ENCODE peak calls at places on chromosome 17, in eight cellular contexts. One of them, this sample, is unnamed.

GRCh38 chr17:47265983-47266541 is 12.4 kb downstream of the ITGB3 start:
- DNase-seq in GM12864: no peak
- DNase-seq in mesothelial cell of epicardium: no peak
- DNase-seq in GM10248: no peak
- DNase-seq in astrocyte of the spinal cord: peak; percentile 85
- DNase-seq in fibroblast of lung: peak; percentile 85
- DNase-seq in astrocyte of the cerebellum: peak; percentile 96
- DNase-seq in GM23338: no peak
- DNase-seq in this sample: no peak

GRCh38 chr17:50056217-50056960 is 479 bp downstream of the ITGA3 start:
- DNase-seq in GM12864: no peak
- DNase-seq in mesothelial cell of epicardium: peak; percentile 62
- DNase-seq in GM10248: peak; percentile 79
- DNase-seq in astrocyte of the spinal cord: peak; percentile 74
- DNase-seq in fibroblast of lung: peak; percentile 69
- DNase-seq in astrocyte of the cerebellum: no peak
- DNase-seq in GM23338: peak; percentile 92
- DNase-seq in this sample: no peak

GRCh38 chr17:53736516-53737274 is 86.0 kb upstream of the KIF2B start:
- DNase-seq in GM12864: no peak
- DNase-seq in mesothelial cell of epicardium: no peak
- DNase-seq in GM10248: no peak
- DNase-seq in astrocyte of the spinal cord: no peak
- DNase-seq in fibroblast of lung: no peak
- DNase-seq in astrocyte of the cerebellum: no peak
- DNase-seq in GM23338: no peak
- DNase-seq in this sample: no peak

GRCh38 chr17:46738544-46738943 is 79.9 kb downstream of the WNT3 start:
- DNase-seq in GM12864: no peak
- DNase-seq in mesothelial cell of epicardium: no peak
- DNase-seq in GM10248: no peak
- DNase-seq in astrocyte of the spinal cord: no peak
- DNase-seq in fibroblast of lung: peak; percentile 47
- DNase-seq in astrocyte of the cerebellum: no peak
- DNase-seq in GM23338: no peak
- DNase-seq in this sample: no peak

GRCh38 chr17:83055911-83056582 is 23.4 kb upstream of the METRNL start:
- DNase-seq in GM12864: no peak
- DNase-seq in mesothelial cell of epicardium: no peak
- DNase-seq in GM10248: no peak
- DNase-seq in astrocyte of the spinal cord: peak; percentile 81
- DNase-seq in fibroblast of lung: peak; percentile 92
- DNase-seq in astrocyte of the cerebellum: peak; percentile 41
- DNase-seq in GM23338: no peak
- DNase-seq in this sample: no peak

GRCh38 chr17:78774956-78775571 is 7.0 kb downstream of the CYTH1 start:
- DNase-seq in GM12864: no peak
- DNase-seq in mesothelial cell of epicardium: no peak
- DNase-seq in GM10248: no peak
- DNase-seq in astrocyte of the spinal cord: no peak
- DNase-seq in fibroblast of lung: no peak
- DNase-seq in astrocyte of the cerebellum: no peak
- DNase-seq in GM23338: no peak
- DNase-seq in this sample: peak; percentile 64

GRCh38 chr17:40340327-40340726 is 24.2 kb downstream of the GJD3 start:
- DNase-seq in GM12864: no peak
- DNase-seq in mesothelial cell of epicardium: no peak
- DNase-seq in GM10248: no peak
- DNase-seq in astrocyte of the spinal cord: no peak
- DNase-seq in fibroblast of lung: no peak
- DNase-seq in astrocyte of the cerebellum: no peak
- DNase-seq in GM23338: no peak
- DNase-seq in this sample: no peak

GRCh38 chr17:8005357-8005756 is 2.9 kb downstream of the GUCY2D start:
- DNase-seq in GM12864: no peak
- DNase-seq in mesothelial cell of epicardium: no peak
- DNase-seq in GM10248: no peak
- DNase-seq in astrocyte of the spinal cord: no peak
- DNase-seq in fibroblast of lung: peak; percentile 44
- DNase-seq in astrocyte of the cerebellum: no peak
- DNase-seq in GM23338: no peak
- DNase-seq in this sample: no peak

GRCh38 chr17:58156839-58157803 is 8.9 kb downstream of the OR4D1 start:
- DNase-seq in GM12864: no peak
- DNase-seq in mesothelial cell of epicardium: no peak
- DNase-seq in GM10248: no peak
- DNase-seq in astrocyte of the spinal cord: no peak
- DNase-seq in fibroblast of lung: peak; percentile 9
- DNase-seq in astrocyte of the cerebellum: no peak
- DNase-seq in GM23338: peak; percentile 87
- DNase-seq in this sample: peak; percentile 54

GRCh38 chr17:59620518-59621259 is 994 bp downstream of the CLTC start:
- DNase-seq in GM12864: peak; percentile 38
- DNase-seq in mesothelial cell of epicardium: no peak
- DNase-seq in GM10248: peak; percentile 51
- DNase-seq in astrocyte of the spinal cord: peak; percentile 32
- DNase-seq in fibroblast of lung: peak; percentile 33
- DNase-seq in astrocyte of the cerebellum: no peak
- DNase-seq in GM23338: peak; percentile 50
- DNase-seq in this sample: peak; percentile 29

GRCh38 chr17:28252436-28252835 is 66.6 kb upstream of the TMEM97 start:
- DNase-seq in GM12864: no peak
- DNase-seq in mesothelial cell of epicardium: no peak
- DNase-seq in GM10248: no peak
- DNase-seq in astrocyte of the spinal cord: peak; percentile 11
- DNase-seq in fibroblast of lung: peak; percentile 63
- DNase-seq in astrocyte of the cerebellum: no peak
- DNase-seq in GM23338: no peak
- DNase-seq in this sample: no peak

GRCh38 chr17:14818469-14818868 is 446.7 kb downstream of the PMP22 start:
- DNase-seq in GM12864: no peak
- DNase-seq in mesothelial cell of epicardium: no peak
- DNase-seq in GM10248: no peak
- DNase-seq in astrocyte of the spinal cord: no peak
- DNase-seq in fibroblast of lung: no peak
- DNase-seq in astrocyte of the cerebellum: no peak
- DNase-seq in GM23338: no peak
- DNase-seq in this sample: no peak

GRCh38 chr17:50279639-50280038 is 5.4 kb downstream of the TMEM92 start:
- DNase-seq in GM12864: no peak
- DNase-seq in mesothelial cell of epicardium: no peak
- DNase-seq in GM10248: no peak
- DNase-seq in astrocyte of the spinal cord: no peak
- DNase-seq in fibroblast of lung: no peak
- DNase-seq in astrocyte of the cerebellum: no peak
- DNase-seq in GM23338: no peak
- DNase-seq in this sample: no peak

GRCh38 chr17:41324180-41325075 is 8.9 kb upstream of the KRTAP17-1 start:
- DNase-seq in GM12864: no peak
- DNase-seq in mesothelial cell of epicardium: no peak
- DNase-seq in GM10248: no peak
- DNase-seq in astrocyte of the spinal cord: no peak
- DNase-seq in fibroblast of lung: no peak
- DNase-seq in astrocyte of the cerebellum: no peak
- DNase-seq in GM23338: peak; percentile 79
- DNase-seq in this sample: no peak

GRCh38 chr17:5592382-5592781 is 8.1 kb upstream of the NLRP1 start:
- DNase-seq in GM12864: no peak
- DNase-seq in mesothelial cell of epicardium: no peak
- DNase-seq in GM10248: peak; percentile 51
- DNase-seq in astrocyte of the spinal cord: peak; percentile 62
- DNase-seq in fibroblast of lung: peak; percentile 27
- DNase-seq in astrocyte of the cerebellum: peak; percentile 45
- DNase-seq in GM23338: peak; percentile 84
- DNase-seq in this sample: no peak

GRCh38 chr17:48025904-48026502 is 11.6 kb downstream of the COPZ2 start:
- DNase-seq in GM12864: no peak
- DNase-seq in mesothelial cell of epicardium: no peak
- DNase-seq in GM10248: no peak
- DNase-seq in astrocyte of the spinal cord: peak; percentile 25
- DNase-seq in fibroblast of lung: no peak
- DNase-seq in astrocyte of the cerebellum: no peak
- DNase-seq in GM23338: peak; percentile 26
- DNase-seq in this sample: no peak

GRCh38 chr17:47917581-47917980 is 21.5 kb downstream of the SP2 start:
- DNase-seq in GM12864: no peak
- DNase-seq in mesothelial cell of epicardium: no peak
- DNase-seq in GM10248: no peak
- DNase-seq in astrocyte of the spinal cord: no peak
- DNase-seq in fibroblast of lung: no peak
- DNase-seq in astrocyte of the cerebellum: no peak
- DNase-seq in GM23338: no peak
- DNase-seq in this sample: no peak

GRCh38 chr17:7184091-7184488 is 4.9 kb upstream of the ASGR1 start:
- DNase-seq in GM12864: no peak
- DNase-seq in mesothelial cell of epicardium: no peak
- DNase-seq in GM10248: no peak
- DNase-seq in astrocyte of the spinal cord: no peak
- DNase-seq in fibroblast of lung: no peak
- DNase-seq in astrocyte of the cerebellum: no peak
- DNase-seq in GM23338: no peak
- DNase-seq in this sample: no peak

GRCh38 chr17:62720126-62720850 is 87.8 kb downstream of the MARCHF10 start:
- DNase-seq in GM12864: peak; percentile 41
- DNase-seq in mesothelial cell of epicardium: no peak
- DNase-seq in GM10248: no peak
- DNase-seq in astrocyte of the spinal cord: no peak
- DNase-seq in fibroblast of lung: peak; percentile 42
- DNase-seq in astrocyte of the cerebellum: no peak
- DNase-seq in GM23338: peak; percentile 66
- DNase-seq in this sample: no peak
- TF ChIP-seq CTCF in GM12864: peak; percentile 38
- TF ChIP-seq CTCF in mesothelial cell of epicardium: no peak
- TF ChIP-seq CTCF in GM10248: no peak
- TF ChIP-seq CTCF in astrocyte of the spinal cord: peak; percentile 32
- TF ChIP-seq CTCF in fibroblast of lung: no peak
- TF ChIP-seq CTCF in astrocyte of the cerebellum: peak; percentile 39
- TF ChIP-seq CTCF in GM23338: peak; percentile 29
- TF ChIP-seq CTCF in this sample: no peak

DNA sequence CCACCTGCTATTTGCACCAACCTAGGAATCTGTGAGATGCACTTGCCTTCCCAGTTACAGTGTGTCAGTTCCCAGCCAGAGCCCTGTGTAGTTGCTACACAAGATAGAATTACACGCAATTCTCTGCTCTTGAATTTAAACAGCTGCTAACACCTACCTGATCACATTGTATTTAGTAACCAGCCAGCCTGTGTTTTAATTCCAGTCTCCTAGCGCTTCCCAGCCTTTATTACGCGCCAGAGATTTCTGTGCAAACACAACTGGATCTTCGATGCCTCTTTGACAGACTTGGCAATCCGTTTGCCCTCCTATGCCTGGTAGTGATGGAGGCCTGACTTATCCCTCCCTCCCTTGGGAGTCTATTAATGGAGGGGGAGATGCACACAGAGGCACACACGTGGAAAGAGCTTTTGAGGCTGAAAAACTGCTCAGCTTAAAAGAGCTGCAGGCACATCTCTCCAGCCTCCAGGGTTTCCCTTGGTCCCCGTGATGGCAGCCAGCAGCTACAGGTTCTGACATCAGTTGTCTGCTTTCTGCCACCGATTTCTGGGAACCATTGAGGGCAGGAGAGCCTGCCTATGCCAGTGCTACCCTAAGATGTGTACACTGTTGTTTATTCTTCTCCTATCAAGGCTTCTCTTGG is 98.0 kb upstream of the SEC14L1 start:
- DNase-seq in GM12864: no peak
- DNase-seq in mesothelial cell of epicardium: no peak
- DNase-seq in GM10248: no peak
- DNase-seq in astrocyte of the spinal cord: no peak
- DNase-seq in fibroblast of lung: no peak
- DNase-seq in astrocyte of the cerebellum: no peak
- DNase-seq in GM23338: no peak
- DNase-seq in this sample: no peak
- TF ChIP-seq CTCF in GM12864: no peak
- TF ChIP-seq CTCF in mesothelial cell of epicardium: no peak
- TF ChIP-seq CTCF in GM10248: no peak
- TF ChIP-seq CTCF in astrocyte of the spinal cord: no peak
- TF ChIP-seq CTCF in fibroblast of lung: no peak
- TF ChIP-seq CTCF in astrocyte of the cerebellum: no peak
- TF ChIP-seq CTCF in GM23338: no peak
- TF ChIP-seq CTCF in this sample: no peak

GRCh38 chr17:74963656-74964055 is 8.9 kb downstream of the HID1 start:
- DNase-seq in GM12864: no peak
- DNase-seq in mesothelial cell of epicardium: no peak
- DNase-seq in GM10248: no peak
- DNase-seq in astrocyte of the spinal cord: no peak
- DNase-seq in fibroblast of lung: no peak
- DNase-seq in astrocyte of the cerebellum: no peak
- DNase-seq in GM23338: peak; percentile 47
- DNase-seq in this sample: no peak
- TF ChIP-seq CTCF in GM12864: peak; percentile 16
- TF ChIP-seq CTCF in mesothelial cell of epicardium: no peak
- TF ChIP-seq CTCF in GM10248: no peak
- TF ChIP-seq CTCF in astrocyte of the spinal cord: no peak
- TF ChIP-seq CTCF in fibroblast of lung: no peak
- TF ChIP-seq CTCF in astrocyte of the cerebellum: peak; percentile 19
- TF ChIP-seq CTCF in GM23338: peak; percentile 48
- TF ChIP-seq CTCF in this sample: no peak

GRCh38 chr17:9007052-9007714 is 14.1 kb upstream of the NTN1 start:
- DNase-seq in GM12864: no peak
- DNase-seq in mesothelial cell of epicardium: no peak
- DNase-seq in GM10248: no peak
- DNase-seq in astrocyte of the spinal cord: no peak
- DNase-seq in fibroblast of lung: no peak
- DNase-seq in astrocyte of the cerebellum: no peak
- DNase-seq in GM23338: no peak
- DNase-seq in this sample: no peak
- TF ChIP-seq CTCF in GM12864: no peak
- TF ChIP-seq CTCF in mesothelial cell of epicardium: no peak
- TF ChIP-seq CTCF in GM10248: no peak
- TF ChIP-seq CTCF in astrocyte of the spinal cord: no peak
- TF ChIP-seq CTCF in fibroblast of lung: no peak
- TF ChIP-seq CTCF in astrocyte of the cerebellum: no peak
- TF ChIP-seq CTCF in GM23338: no peak
- TF ChIP-seq CTCF in this sample: no peak

GRCh38 chr17:77266891-77267341 is 126.1 kb downstream of the SEC14L1 start:
- DNase-seq in GM12864: no peak
- DNase-seq in mesothelial cell of epicardium: no peak
- DNase-seq in GM10248: no peak
- DNase-seq in astrocyte of the spinal cord: no peak
- DNase-seq in fibroblast of lung: no peak
- DNase-seq in astrocyte of the cerebellum: no peak
- DNase-seq in GM23338: peak; percentile 90
- DNase-seq in this sample: no peak
- TF ChIP-seq CTCF in GM12864: peak; percentile 51
- TF ChIP-seq CTCF in mesothelial cell of epicardium: no peak
- TF ChIP-seq CTCF in GM10248: no peak
- TF ChIP-seq CTCF in astrocyte of the spinal cord: peak; percentile 40
- TF ChIP-seq CTCF in fibroblast of lung: no peak
- TF ChIP-seq CTCF in astrocyte of the cerebellum: peak; percentile 15
- TF ChIP-seq CTCF in GM23338: peak; percentile 89
- TF ChIP-seq CTCF in this sample: no peak

GRCh38 chr17:4362141-4362540 is 4.3 kb downstream of the UBE2G1 start:
- DNase-seq in GM12864: no peak
- DNase-seq in mesothelial cell of epicardium: no peak
- DNase-seq in GM10248: no peak
- DNase-seq in astrocyte of the spinal cord: no peak
- DNase-seq in fibroblast of lung: no peak
- DNase-seq in astrocyte of the cerebellum: no peak
- DNase-seq in GM23338: no peak
- DNase-seq in this sample: no peak
- TF ChIP-seq CTCF in GM12864: peak; percentile 27
- TF ChIP-seq CTCF in mesothelial cell of epicardium: no peak
- TF ChIP-seq CTCF in GM10248: peak; percentile 15
- TF ChIP-seq CTCF in astrocyte of the spinal cord: peak; percentile 8
- TF ChIP-seq CTCF in fibroblast of lung: no peak
- TF ChIP-seq CTCF in astrocyte of the cerebellum: peak; percentile 11
- TF ChIP-seq CTCF in GM23338: peak; percentile 12
- TF ChIP-seq CTCF in this sample: no peak